ENCODE peak calls at places on chromosomes 16 and 17, in ten cellular contexts. S is NCI-H1105; X is stimulated activated CD4-positive, alpha-beta T cell treated with anti-CD3 and anti-CD28 coated beads, Interleukin-4, amount 100 ng/mL, for 24 hours; M is iris pigment epithelial cell; P is activated T-helper 9 cell treated with anti-CD3 and anti-CD28 coated beads, Interleukin-2, amount 50 U/mL, for 16 hours; Z is AML-193; O is cardiac muscle cell; F is AG08396; K is NCI-H1417; A is iPS-NIHi11. Y is an unnamed sample.
A peak's percentile ranks its signal among the peaks of the same experiment; 100 is the strongest.

GRCh38 chr17:40821536-40821935 is 878 bp downstream of the KRT10 start:
- DNase-seq in S (no peak), X (no peak), M (peak; percentile 13), P (no peak), Z (no peak), O (no peak), F (no peak), K (no peak), A (no peak), Y (no peak)

GRCh38 chr16:49012961-49013726 is 268.5 kb downstream of the CBLN1 start:
- DNase-seq in S (peak; percentile 58), X (no peak), M (no peak), P (no peak), Z (no peak), O (no peak), F (no peak), K (no peak), A (no peak), Y (peak; percentile 85)

GRCh38 chr16:8928467-8928957 is 35.2 kb downstream of the USP7 start:
- DNase-seq in S (no peak), X (peak; percentile 61), M (peak; percentile 47), P (peak; percentile 24), Z (no peak), O (no peak), F (no peak), K (no peak), A (no peak), Y (no peak)

GRCh38 chr17:42608692-42609181 is 437 bp downstream of the RETREG3 start:
- DNase-seq in S (peak; percentile 29), X (peak; percentile 23), M (peak; percentile 11), P (no peak), Z (no peak), O (no peak), F (no peak), K (peak; percentile 47), A (no peak), Y (no peak)

GRCh38 chr17:34386925-34387550 is 24.0 kb upstream of the CCL1 start:
- DNase-seq in S (no peak), X (no peak), M (no peak), P (no peak), Z (peak; percentile 52), O (no peak), F (peak; percentile 9), K (no peak), A (no peak), Y (no peak)

GRCh38 chr16:70715113-70715711 is 29.4 kb upstream of the MTSS2 start:
- DNase-seq in S (no peak), X (no peak), M (peak; percentile 88), P (no peak), Z (no peak), O (no peak), F (peak; percentile 95), K (no peak), A (peak; percentile 61), Y (no peak)

GRCh38 chr16:34078697-34079096 is 619.3 kb downstream of the TP53TG3F start:
- DNase-seq in S (no peak), X (no peak), M (peak; percentile 55), P (no peak), Z (no peak), O (no peak), F (no peak), K (no peak), A (no peak), Y (no peak)

GRCh38 chr17:28746611-28747045 is 2.8 kb downstream of the TRAF4 start:
- DNase-seq in S (no peak), X (no peak), M (peak; percentile 26), P (no peak), Z (no peak), O (no peak), F (no peak), K (no peak), A (no peak), Y (no peak)

GRCh38 chr16:85799497-85800320 is at the start of the genes COX4I1 and EMC8:
- DNase-seq in S (peak; percentile 83), X (peak; percentile 94), M (peak; percentile 93), P (peak; percentile 89), Z (peak; percentile 80), O (peak; percentile 96), F (peak; percentile 97), K (peak; percentile 89), A (peak; percentile 98), Y (peak; percentile 97)

GRCh38 chr16:56965939-56966515 is 4.3 kb downstream of the CETP start:
- DNase-seq in S (no peak), X (no peak), M (no peak), P (no peak), Z (no peak), O (no peak), F (no peak), K (no peak), A (no peak), Y (no peak)

GRCh38 chr17:66354472-66354871 is 52.1 kb downstream of the PRKCA start:
- DNase-seq in S (no peak), X (no peak), M (peak; percentile 21), P (no peak), Z (no peak), O (no peak), F (no peak), K (no peak), A (no peak), Y (no peak)

GRCh38 chr17:82048571-82048971 is 3.0 kb downstream of the RFNG start:
- DNase-seq in S (no peak), X (no peak), M (no peak), P (no peak), Z (no peak), O (no peak), F (no peak), K (no peak), A (no peak), Y (no peak)

GRCh38 chr17:45703348-45703747 is 80.8 kb upstream of the CRHR1 start:
- DNase-seq in S (no peak), X (no peak), M (no peak), P (no peak), Z (no peak), O (no peak), F (no peak), K (peak; percentile 31), A (no peak), Y (no peak)

GRCh38 chr17:1412185-1413110 is 12.4 kb upstream of the YWHAE start:
- DNase-seq in S (no peak), X (no peak), M (peak; percentile 33), P (no peak), Z (no peak), O (no peak), F (no peak), K (no peak), A (no peak), Y (no peak)

GRCh38 chr17:52242268-52242667 is 83.8 kb upstream of the CA10 start:
- DNase-seq in S (no peak), X (no peak), M (no peak), P (no peak), Z (no peak), O (no peak), F (no peak), K (no peak), A (no peak), Y (no peak)

GRCh38 chr17:73480740-73481139 is 163.5 kb downstream of the SDK2 start:
- DNase-seq in S (no peak), X (no peak), M (no peak), P (no peak), Z (no peak), O (peak; percentile 74), F (no peak), K (no peak), A (no peak), Y (no peak)

Y was measured in esophagus muscularis mucosa.